ENCODE peak calls at places on chromosomes 11 and 22, in eight cellular contexts. One of them, this sample, is unnamed. For H3K9me3, the result is how much of the 10 kb centered on the place peaks cover.

GRCh38 chr22:22893891-22894739 is 6.5 kb downstream of the IGLL5 start:
- DNase-seq in upper lobe of right lung: peak
- DNase-seq in IMR-90: no peak
- DNase-seq in stomach: no peak
- DNase-seq in A549: no peak
- DNase-seq in cardiac muscle cell: no peak
- DNase-seq in mammary epithelial cell: no peak
- DNase-seq in mucosa of descending colon: no peak
- DNase-seq in this sample: no peak

GRCh38 chr11:105070221-105070789 is 25.2 kb upstream of the CARD16 start:
- DNase-seq in upper lobe of right lung: no peak
- DNase-seq in IMR-90: no peak
- DNase-seq in stomach: no peak
- DNase-seq in A549: no peak
- DNase-seq in cardiac muscle cell: no peak
- DNase-seq in mammary epithelial cell: no peak
- DNase-seq in mucosa of descending colon: no peak
- DNase-seq in this sample: no peak

GRCh38 chr11:75786101-75786736 is 17.6 kb downstream of the DGAT2 start:
- DNase-seq in upper lobe of right lung: peak
- DNase-seq in IMR-90: no peak
- DNase-seq in stomach: peak
- DNase-seq in A549: no peak
- DNase-seq in cardiac muscle cell: no peak
- DNase-seq in mammary epithelial cell: no peak
- DNase-seq in mucosa of descending colon: peak
- DNase-seq in this sample: no peak

GRCh38 chr11:8230921-8231847 is 32.5 kb downstream of the LMO1 start:
- DNase-seq in upper lobe of right lung: peak
- DNase-seq in IMR-90: no peak
- DNase-seq in stomach: no peak
- DNase-seq in A549: no peak
- DNase-seq in cardiac muscle cell: no peak
- DNase-seq in mammary epithelial cell: no peak
- DNase-seq in mucosa of descending colon: no peak
- DNase-seq in this sample: no peak

GRCh38 chr11:103731681-103732080 is 304.8 kb upstream of the DDI1 start:
- DNase-seq in upper lobe of right lung: no peak
- DNase-seq in IMR-90: peak
- DNase-seq in stomach: no peak
- DNase-seq in A549: no peak
- DNase-seq in cardiac muscle cell: no peak
- DNase-seq in mammary epithelial cell: no peak
- DNase-seq in mucosa of descending colon: no peak
- DNase-seq in this sample: no peak

GRCh38 chr22:45671783-45672563 is at the start of gene ATXN10:
- DNase-seq in upper lobe of right lung: peak
- DNase-seq in IMR-90: peak
- DNase-seq in stomach: peak
- DNase-seq in A549: peak
- DNase-seq in cardiac muscle cell: peak
- DNase-seq in mammary epithelial cell: peak
- DNase-seq in mucosa of descending colon: peak
- DNase-seq in this sample: peak

GRCh38 chr11:64447717-64448598 is 89.0 kb downstream of the RPS6KA4 start:
- DNase-seq in upper lobe of right lung: peak
- DNase-seq in IMR-90: peak
- DNase-seq in stomach: peak
- DNase-seq in A549: no peak
- DNase-seq in cardiac muscle cell: peak
- DNase-seq in mammary epithelial cell: no peak
- DNase-seq in mucosa of descending colon: peak
- DNase-seq in this sample: no peak

GRCh38 chr11:35323076-35323868 is 96.1 kb downstream of the SLC1A2 start:
- DNase-seq in upper lobe of right lung: no peak
- DNase-seq in IMR-90: peak
- DNase-seq in stomach: no peak
- DNase-seq in A549: no peak
- DNase-seq in cardiac muscle cell: no peak
- DNase-seq in mammary epithelial cell: no peak
- DNase-seq in mucosa of descending colon: no peak
- DNase-seq in this sample: no peak

GRCh38 chr11:120565436-120566155 is 54.0 kb downstream of the GRIK4 start:
- DNase-seq in upper lobe of right lung: no peak
- DNase-seq in IMR-90: no peak
- DNase-seq in stomach: no peak
- DNase-seq in A549: no peak
- DNase-seq in cardiac muscle cell: no peak
- DNase-seq in mammary epithelial cell: peak
- DNase-seq in mucosa of descending colon: no peak
- DNase-seq in this sample: no peak

GRCh38 chr11:112004389-112004788 is 20.8 kb upstream of the DLAT start:
- DNase-seq in upper lobe of right lung: no peak
- DNase-seq in IMR-90: no peak
- DNase-seq in stomach: no peak
- DNase-seq in A549: peak
- DNase-seq in cardiac muscle cell: no peak
- DNase-seq in mammary epithelial cell: no peak
- DNase-seq in mucosa of descending colon: no peak
- DNase-seq in this sample: no peak

GRCh38 chr22:47240116-47240515 is 477.7 kb downstream of the TBC1D22A start:
- DNase-seq in upper lobe of right lung: no peak
- DNase-seq in IMR-90: no peak
- DNase-seq in stomach: no peak
- DNase-seq in A549: no peak
- DNase-seq in cardiac muscle cell: no peak
- DNase-seq in mammary epithelial cell: no peak
- DNase-seq in mucosa of descending colon: no peak
- DNase-seq in this sample: no peak

GRCh38 chr22:47233316-47234243 is 471.1 kb downstream of the TBC1D22A start:
- DNase-seq in upper lobe of right lung: no peak
- DNase-seq in IMR-90: no peak
- DNase-seq in stomach: no peak
- DNase-seq in A549: no peak
- DNase-seq in cardiac muscle cell: no peak
- DNase-seq in mammary epithelial cell: no peak
- DNase-seq in mucosa of descending colon: no peak
- DNase-seq in this sample: no peak

GRCh38 chr22:47232753-47233152 is 470.3 kb downstream of the TBC1D22A start:
- DNase-seq in upper lobe of right lung: no peak
- DNase-seq in IMR-90: no peak
- DNase-seq in stomach: no peak
- DNase-seq in A549: no peak
- DNase-seq in cardiac muscle cell: no peak
- DNase-seq in mammary epithelial cell: no peak
- DNase-seq in mucosa of descending colon: no peak
- DNase-seq in this sample: no peak

GRCh38 chr22:47236718-47237117 is 474.3 kb downstream of the TBC1D22A start:
- DNase-seq in upper lobe of right lung: no peak
- DNase-seq in IMR-90: no peak
- DNase-seq in stomach: no peak
- DNase-seq in A549: no peak
- DNase-seq in cardiac muscle cell: no peak
- DNase-seq in mammary epithelial cell: no peak
- DNase-seq in mucosa of descending colon: no peak
- DNase-seq in this sample: no peak

DNA sequence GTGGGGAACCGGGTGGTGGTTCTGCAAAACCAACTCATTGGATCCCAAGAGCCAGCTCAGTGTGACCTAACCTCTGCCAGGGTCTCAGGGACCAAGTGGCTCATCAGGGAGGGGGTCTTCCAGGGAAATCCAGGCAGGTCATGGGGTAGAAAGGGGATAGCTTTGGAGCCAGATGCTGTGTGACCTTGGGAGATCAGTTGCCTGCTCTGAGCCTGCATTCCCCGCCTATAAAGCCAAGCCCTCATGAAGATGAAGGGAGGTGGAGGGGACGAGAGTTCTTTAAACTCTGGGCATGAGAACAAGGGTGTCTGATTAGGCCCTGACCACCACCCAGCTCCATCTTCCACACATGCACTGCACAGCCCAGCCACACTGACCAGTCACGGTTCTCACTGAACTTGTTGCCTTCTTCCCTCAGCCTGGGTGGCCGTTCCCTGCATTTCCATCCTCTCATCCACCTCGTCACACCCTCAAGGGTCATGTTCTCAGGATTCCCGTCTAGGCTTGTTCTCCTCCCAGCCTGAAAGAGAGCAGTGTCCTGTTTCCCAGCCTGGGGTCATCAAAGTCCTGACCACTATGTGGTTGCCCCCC is 475.5 kb downstream of the TBC1D22A start:
- DNase-seq in upper lobe of right lung: no peak
- DNase-seq in IMR-90: no peak
- DNase-seq in stomach: no peak
- DNase-seq in A549: no peak
- DNase-seq in cardiac muscle cell: no peak
- DNase-seq in mammary epithelial cell: no peak
- DNase-seq in mucosa of descending colon: no peak
- DNase-seq in this sample: no peak
- H3K9me3 ChIP-seq in upper lobe of right lung: under half
- H3K9me3 ChIP-seq in IMR-90: under half
- H3K9me3 ChIP-seq in stomach: under half
- H3K9me3 ChIP-seq in A549: under half
- H3K9me3 ChIP-seq in cardiac muscle cell: under half
- H3K9me3 ChIP-seq in mammary epithelial cell: under half
- H3K9me3 ChIP-seq in mucosa of descending colon: under half
- H3K9me3 ChIP-seq in this sample: under half

DNA sequence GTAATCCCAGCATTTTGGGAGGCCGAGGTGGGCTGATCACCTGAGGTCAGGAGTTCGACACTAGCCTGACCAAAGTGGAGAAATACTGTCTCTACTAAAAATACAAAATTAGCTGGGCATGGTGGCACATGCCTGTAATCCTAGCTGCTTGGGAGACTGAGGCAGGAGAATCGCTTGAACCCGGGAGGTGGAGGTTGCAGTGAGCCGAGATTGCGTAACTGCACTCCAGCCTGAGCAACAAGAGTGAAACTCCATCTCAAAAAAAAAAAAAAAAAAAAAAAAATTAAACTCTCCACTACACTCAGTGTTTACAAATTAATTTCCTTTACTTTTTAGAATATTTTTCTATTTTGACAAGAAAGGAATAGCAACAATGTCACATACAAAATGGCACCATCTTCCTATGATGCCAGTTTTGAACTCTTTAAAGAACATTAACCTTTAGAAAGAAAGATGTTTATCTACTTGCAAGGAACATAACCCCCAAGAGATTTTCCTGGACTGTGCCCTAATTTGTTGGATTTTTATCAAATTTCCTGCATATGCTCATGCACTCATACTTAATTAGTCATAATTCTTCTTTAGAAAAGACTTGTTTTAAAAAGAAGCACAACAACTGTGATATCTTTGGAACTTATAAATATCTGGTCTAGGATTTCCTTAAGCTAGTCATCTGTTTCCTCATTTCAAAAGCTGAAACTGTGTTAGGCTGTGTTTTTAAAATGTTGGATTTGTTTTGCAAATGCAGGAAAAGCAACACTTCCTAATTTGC is 22.6 kb upstream of the HIPK3 start:
- DNase-seq in upper lobe of right lung: no peak
- DNase-seq in IMR-90: peak
- DNase-seq in stomach: no peak
- DNase-seq in A549: no peak
- DNase-seq in cardiac muscle cell: peak
- DNase-seq in mammary epithelial cell: no peak
- DNase-seq in mucosa of descending colon: no peak
- DNase-seq in this sample: no peak
- H3K9me3 ChIP-seq in upper lobe of right lung: under half
- H3K9me3 ChIP-seq in IMR-90: under half
- H3K9me3 ChIP-seq in stomach: under half
- H3K9me3 ChIP-seq in A549: under half
- H3K9me3 ChIP-seq in cardiac muscle cell: under half
- H3K9me3 ChIP-seq in mammary epithelial cell: under half
- H3K9me3 ChIP-seq in mucosa of descending colon: under half
- H3K9me3 ChIP-seq in this sample: under half

GRCh38 chr22:47238886-47239860 is 476.7 kb downstream of the TBC1D22A start:
- DNase-seq in upper lobe of right lung: no peak
- DNase-seq in IMR-90: no peak
- DNase-seq in stomach: no peak
- DNase-seq in A549: no peak
- DNase-seq in cardiac muscle cell: no peak
- DNase-seq in mammary epithelial cell: no peak
- DNase-seq in mucosa of descending colon: no peak
- DNase-seq in this sample: no peak
- H3K9me3 ChIP-seq in upper lobe of right lung: under half
- H3K9me3 ChIP-seq in IMR-90: under half
- H3K9me3 ChIP-seq in stomach: under half
- H3K9me3 ChIP-seq in A549: under half
- H3K9me3 ChIP-seq in cardiac muscle cell: under half
- H3K9me3 ChIP-seq in mammary epithelial cell: under half
- H3K9me3 ChIP-seq in mucosa of descending colon: under half
- H3K9me3 ChIP-seq in this sample: under half

GRCh38 chr11:70930215-70930614 is 322.2 kb downstream of the SHANK2 start:
- DNase-seq in upper lobe of right lung: no peak
- DNase-seq in IMR-90: no peak
- DNase-seq in stomach: no peak
- DNase-seq in A549: no peak
- DNase-seq in cardiac muscle cell: no peak
- DNase-seq in mammary epithelial cell: no peak
- DNase-seq in mucosa of descending colon: no peak
- DNase-seq in this sample: no peak
- H3K9me3 ChIP-seq in upper lobe of right lung: under half
- H3K9me3 ChIP-seq in IMR-90: under half
- H3K9me3 ChIP-seq in stomach: under half
- H3K9me3 ChIP-seq in A549: under half
- H3K9me3 ChIP-seq in cardiac muscle cell: under half
- H3K9me3 ChIP-seq in mammary epithelial cell: under half
- H3K9me3 ChIP-seq in mucosa of descending colon: under half
- H3K9me3 ChIP-seq in this sample: under half

DNA sequence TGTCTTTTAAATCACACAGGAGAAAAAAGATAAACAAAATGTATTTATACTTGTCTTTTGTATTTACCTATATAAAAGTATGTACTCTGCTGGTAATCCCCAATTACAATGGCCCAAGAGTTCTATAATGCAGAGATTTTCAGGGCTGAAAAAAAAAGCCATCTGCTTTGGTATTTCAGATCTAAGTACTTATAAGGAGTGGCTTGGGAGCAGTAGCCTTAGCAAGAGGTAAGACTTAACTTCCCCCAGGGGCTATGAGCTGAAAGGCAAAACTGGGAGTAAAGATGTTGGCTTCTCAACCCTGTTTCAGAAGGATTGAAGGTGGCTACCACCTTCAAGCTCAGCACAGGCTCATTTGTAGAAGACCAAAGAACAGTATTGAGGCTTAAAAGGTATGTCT is 35.3 kb upstream of the EP300 start:
- DNase-seq in upper lobe of right lung: no peak
- DNase-seq in IMR-90: no peak
- DNase-seq in stomach: no peak
- DNase-seq in A549: no peak
- DNase-seq in cardiac muscle cell: no peak
- DNase-seq in mammary epithelial cell: no peak
- DNase-seq in mucosa of descending colon: no peak
- DNase-seq in this sample: no peak
- H3K9me3 ChIP-seq in upper lobe of right lung: under half
- H3K9me3 ChIP-seq in IMR-90: under half
- H3K9me3 ChIP-seq in stomach: under half
- H3K9me3 ChIP-seq in A549: under half
- H3K9me3 ChIP-seq in cardiac muscle cell: under half
- H3K9me3 ChIP-seq in mammary epithelial cell: under half
- H3K9me3 ChIP-seq in mucosa of descending colon: under half
- H3K9me3 ChIP-seq in this sample: under half

GRCh38 chr11:114621950-114622809 is 26.6 kb upstream of the NXPE4 start:
- DNase-seq in upper lobe of right lung: no peak
- DNase-seq in IMR-90: no peak
- DNase-seq in stomach: no peak
- DNase-seq in A549: no peak
- DNase-seq in cardiac muscle cell: no peak
- DNase-seq in mammary epithelial cell: no peak
- DNase-seq in mucosa of descending colon: no peak
- DNase-seq in this sample: no peak
- H3K9me3 ChIP-seq in upper lobe of right lung: under half
- H3K9me3 ChIP-seq in IMR-90: under half
- H3K9me3 ChIP-seq in stomach: under half
- H3K9me3 ChIP-seq in A549: under half
- H3K9me3 ChIP-seq in cardiac muscle cell: under half
- H3K9me3 ChIP-seq in mammary epithelial cell: under half
- H3K9me3 ChIP-seq in mucosa of descending colon: under half
- H3K9me3 ChIP-seq in this sample: under half

This sample was measured in T-helper 17 cell.